ENCODE peak calls at places on chromosome 1, in eight cellular contexts. W is fibroblast of lung; I is activated CD4-positive, CD25-positive, alpha-beta regulatory T cell treated with anti-CD3 and anti-CD28 coated beads, Interleukin-2, amount 50 U/mL, for 16 hours; U is adrenal gland; G is activated T-cell treated with anti-CD3 and anti-CD28 coated beads for 1 hour; X is fibroblast of the conjunctiva; E is activated naive CD4-positive, alpha-beta T cell treated with anti-CD3 and anti-CD28 coated beads, Interleukin-2, amount 10 ng/mL, durations not matched to agents 7 days and 5 days; J is substantia nigra. A is an unnamed sample.

GRCh38 chr1:116268211-116268610 is 104.8 kb upstream of the ATP1A1 start:
- DNase-seq in W (peak), I (no peak), U (peak), G (peak), X (peak), E (no peak), J (peak), A (peak)

GRCh38 chr1:170063109-170063826 is 11.2 kb downstream of the KIFAP3 start:
- DNase-seq in W (peak), I (no peak), U (no peak), G (no peak), X (no peak), E (no peak), J (no peak), A (no peak)

GRCh38 chr1:100045206-100045605 is 75.4 kb downstream of the SLC35A3 start:
- DNase-seq in W (no peak), I (no peak), U (no peak), G (no peak), X (no peak), E (no peak), J (no peak), A (no peak)

GRCh38 chr1:58932820-58933598 is 149.2 kb upstream of the JUN start:
- DNase-seq in W (peak), I (no peak), U (peak), G (no peak), X (peak), E (no peak), J (no peak), A (no peak)

GRCh38 chr1:3716351-3716750 is 35.9 kb upstream of the CCDC27 start:
- DNase-seq in W (no peak), I (no peak), U (no peak), G (no peak), X (no peak), E (no peak), J (no peak), A (no peak)

GRCh38 chr1:52554756-52555155 is 1.9 kb upstream of the TUT4 start:
- DNase-seq in W (no peak), I (no peak), U (peak), G (no peak), X (no peak), E (no peak), J (no peak), A (no peak)

GRCh38 chr1:17665950-17666720 is 89.0 kb upstream of the ACTL8 start:
- DNase-seq in W (no peak), I (no peak), U (no peak), G (no peak), X (no peak), E (no peak), J (no peak), A (no peak)

GRCh38 chr1:46301406-46302090 is 1.9 kb downstream of the LRRC41 start:
- DNase-seq in W (peak), I (peak), U (peak), G (no peak), X (no peak), E (peak), J (no peak), A (peak)

GRCh38 chr1:239232921-239233320 is 153.4 kb upstream of the CHRM3 start:
- DNase-seq in W (no peak), I (no peak), U (no peak), G (no peak), X (no peak), E (no peak), J (no peak), A (no peak)

GRCh38 chr1:168801032-168801745 is 72.2 kb upstream of the DPT start:
- DNase-seq in W (no peak), I (no peak), U (no peak), G (no peak), X (no peak), E (no peak), J (no peak), A (no peak)